ENCODE peak calls at places on chromosomes 5 and 9, in seven cellular contexts. T is activated T-helper 1 cell treated with Interleukin-2 at 50 U/mL for 16 hours; L is NCI-H1105; P is T-helper 2 cell; Y is ACHN; Q is effector CD4-positive, alpha-beta T cell; H is HTR-8/SVneo. G is an unnamed sample.

GRCh38 chr5:136208946-136209345 is 16.0 kb upstream of the SMIM32 start:
- DNase-seq in H (no peak), L (no peak), P (no peak), Y (no peak), Q (no peak), T (no peak), G (no peak)

GRCh38 chr9:130426883-130427282 is 17.9 kb upstream of the ASS1 start:
- DNase-seq in T (no peak), Q (no peak), H (peak; percentile 47), L (no peak), P (no peak), Y (peak; percentile 75), G (no peak)

GRCh38 chr9:116900543-116900942 is 213.4 kb downstream of the TRIM32 start:
- DNase-seq in P (no peak), Y (no peak), T (no peak), Q (no peak), L (no peak), H (no peak), G (no peak)

GRCh38 chr5:174583071-174583470 is 141.3 kb upstream of the MSX2 start:
- DNase-seq in T (no peak), L (no peak), Q (no peak), Y (no peak), P (no peak), H (no peak), G (no peak)

GRCh38 chr9:21812945-21813568 is 10.6 kb downstream of the MTAP start:
- DNase-seq in Y (no peak), P (peak; percentile 51), T (peak; percentile 43), Q (peak; percentile 52), L (peak; percentile 32), H (peak; percentile 42), G (no peak)

GRCh38 chr5:41722359-41722950 is 147.8 kb downstream of the OXCT1 start:
- DNase-seq in T (no peak), H (no peak), P (no peak), Q (no peak), Y (peak; percentile 6), L (no peak), G (no peak)

GRCh38 chr9:134640491-134641172 is 971 bp upstream of the COL5A1 start:
- DNase-seq in Q (no peak), H (no peak), P (no peak), T (no peak), L (no peak), Y (no peak), G (no peak)

GRCh38 chr9:88776717-88777497 is 214.4 kb upstream of the S1PR3 start:
- DNase-seq in H (peak; percentile 33), Y (no peak), L (no peak), T (no peak), P (no peak), Q (no peak), G (no peak)

GRCh38 chr5:308672-309271 is 12.7 kb upstream of the AHRR start:
- DNase-seq in L (no peak), Q (no peak), T (no peak), H (no peak), Y (no peak), P (no peak), G (no peak)

GRCh38 chr9:95462419-95463121 is 54.2 kb downstream of the PTCH1 start:
- DNase-seq in H (no peak), T (peak; percentile 48), Q (peak; percentile 62), P (peak; percentile 82), L (peak; percentile 59), Y (no peak), G (no peak)

GRCh38 chr5:159133041-159133741 is 33.5 kb upstream of the EBF1 start:
- DNase-seq in P (no peak), L (no peak), H (peak; percentile 51), Q (no peak), T (no peak), Y (peak; percentile 39), G (no peak)

GRCh38 chr5:91121347-91121993 is 261.6 kb downstream of the ARRDC3 start:
- DNase-seq in L (no peak), T (no peak), H (no peak), Y (no peak), P (no peak), Q (no peak), G (no peak)

GRCh38 chr5:122766130-122766529 is 8.8 kb upstream of the SNX2 start:
- DNase-seq in Y (no peak), T (no peak), L (no peak), P (no peak), H (no peak), Q (no peak), G (no peak)

GRCh38 chr9:135992486-135993408 is 31.6 kb upstream of the UBAC1 start:
- DNase-seq in Q (no peak), T (peak; percentile 33), Y (peak; percentile 83), H (peak; percentile 73), P (peak; percentile 11), L (peak; percentile 71), G (peak; percentile 89)

GRCh38 chr5:74621492-74621891 is 19.0 kb downstream of the ENC1 start:
- DNase-seq in Q (no peak), Y (no peak), P (no peak), T (no peak), L (no peak), H (no peak), G (no peak)

GRCh38 chr9:72041369-72041768 is 19.0 kb downstream of the C9orf57 start:
- DNase-seq in L (no peak), Q (no peak), T (no peak), Y (no peak), H (no peak), P (no peak), G (no peak)

GRCh38 chr5:108830705-108831276 is 83.1 kb downstream of the FER start:
- DNase-seq in Q (no peak), Y (no peak), P (no peak), L (no peak), T (no peak), H (no peak), G (no peak)

GRCh38 chr9:115891929-115892328 is 261.7 kb upstream of the PAPPA start:
- DNase-seq in P (no peak), Q (no peak), L (no peak), T (no peak), Y (no peak), H (no peak), G (no peak)

GRCh38 chr5:74596930-74597329 is 43.6 kb downstream of the ENC1 start:
- DNase-seq in T (no peak), Y (no peak), H (no peak), P (no peak), Q (no peak), L (no peak), G (no peak)

GRCh38 chr5:91126448-91126847 is 256.7 kb downstream of the ARRDC3 start:
- DNase-seq in H (no peak), Q (no peak), Y (no peak), L (no peak), P (no peak), T (no peak), G (no peak)

GRCh38 chr5:30401479-30402058 is 791.9 kb upstream of the CDH6 start:
- DNase-seq in T (no peak), L (peak; percentile 0), Q (no peak), Y (peak; percentile 37), H (peak; percentile 61), P (no peak), G (no peak)

GRCh38 chr5:139579-140442 is 47.8 kb downstream of the PLEKHG4B start:
- DNase-seq in L (no peak), Q (no peak), P (no peak), Y (no peak), H (no peak), T (no peak), G (no peak)

GRCh38 chr5:93649234-93649900 is 66.3 kb downstream of the NR2F1 start:
- DNase-seq in Y (no peak), H (no peak), P (no peak), T (no peak), L (no peak), Q (no peak), G (no peak)

GRCh38 chr5:83443539-83443938 is 28.0 kb upstream of the VCAN start:
- DNase-seq in Y (no peak), Q (no peak), L (no peak), P (no peak), T (no peak), H (no peak), G (no peak)

GRCh38 chr5:125477586-125477975 is 731.1 kb upstream of the ZNF608 start:
- DNase-seq in L (no peak), P (no peak), Y (no peak), Q (no peak), H (no peak), T (no peak), G (no peak)